ENCODE peak calls at places on chromosomes 7 and 10, in seven cellular contexts. U is breast epithelium, W is body of pancreas, S is Peyer's patch, F is PC-3, H is A549, C is heart right ventricle. D is an unnamed sample.

GRCh38 chr7:4265676-4266075 is 416.4 kb upstream of the FOXK1 start:
- DNase-seq in F (no peak), W (no peak), S (peak; percentile 19), C (no peak), U (no peak), H (no peak), D (no peak)

GRCh38 chr10:72164617-72165016 is 51.2 kb upstream of the ANAPC16 start:
- DNase-seq in W (no peak), F (no peak), S (no peak), H (no peak), C (no peak), U (no peak), D (no peak)

GRCh38 chr7:153193144-153193595 is 433.6 kb downstream of the ACTR3B start:
- DNase-seq in C (no peak), S (no peak), F (peak; percentile 27), H (peak; percentile 33), W (peak; percentile 20), U (no peak), D (peak; percentile 27)

GRCh38 chr10:23696476-23696875 is 257.6 kb downstream of the OTUD1 start:
- DNase-seq in C (no peak), H (no peak), W (no peak), U (no peak), F (peak; percentile 39), S (no peak), D (no peak)

GRCh38 chr7:53229202-53229601 is 193.8 kb downstream of the POM121L12 start:
- DNase-seq in F (no peak), H (no peak), S (no peak), W (no peak), C (no peak), U (no peak), D (no peak)

GRCh38 chr10:126350216-126350992 is 37.9 kb downstream of the ADAM12 start:
- DNase-seq in C (no peak), F (peak; percentile 92), U (no peak), W (no peak), S (no peak), H (peak; percentile 55), D (peak; percentile 74)

GRCh38 chr7:123218866-123219265 is 19.1 kb upstream of the SLC13A1 start:
- DNase-seq in U (no peak), C (no peak), H (no peak), S (no peak), F (no peak), W (no peak), D (no peak)

GRCh38 chr7:21497072-21497471 is 45.8 kb upstream of the DNAH11 start:
- DNase-seq in C (no peak), U (no peak), H (no peak), F (no peak), S (no peak), W (peak; percentile 40), D (peak; percentile 46)

GRCh38 chr7:133739817-133740216 is 387.3 kb upstream of the LRGUK start:
- DNase-seq in U (no peak), C (no peak), S (no peak), W (no peak), F (no peak), H (no peak), D (no peak)

DNA sequence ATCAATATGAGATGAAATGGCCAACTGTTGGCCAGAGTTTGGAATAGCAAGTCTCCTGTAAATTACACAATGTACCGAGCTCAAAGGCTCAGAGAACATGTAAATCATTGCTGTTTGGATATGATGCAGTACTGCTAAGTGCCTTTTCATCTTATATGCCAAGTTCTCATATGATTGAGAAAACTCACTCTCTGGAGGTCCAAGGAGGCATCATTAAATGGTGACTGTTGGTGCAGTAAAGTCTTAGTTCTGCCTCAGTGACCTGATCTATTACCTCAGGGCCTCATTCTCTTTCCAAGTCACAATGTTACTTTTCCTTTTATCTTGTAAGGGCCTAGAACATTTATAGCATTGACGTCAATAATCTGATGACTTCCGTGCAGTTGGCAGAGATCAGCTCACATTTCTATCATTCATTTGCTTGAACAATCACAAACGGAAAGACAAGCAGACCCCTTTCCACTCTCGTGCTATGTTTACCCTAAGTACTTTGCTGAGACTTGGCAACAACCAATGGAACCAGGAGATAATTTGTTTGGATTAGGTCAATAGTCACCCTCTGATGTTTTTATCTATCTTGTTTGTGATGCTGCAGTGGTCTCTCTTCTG is 32.6 kb upstream of the PDK4 start:
- DNase-seq in H (peak; percentile 95), W (no peak), F (no peak), C (peak; percentile 30), U (no peak), S (no peak), D (peak; percentile 50)
- H3K27ac ChIP-seq in H (peak overlapping the region; percentile 78), W (peak overlapping the region; percentile 78), F (no peak overlapping the region), C (peak overlapping the region; percentile 81), U (no peak overlapping the region), S (peak overlapping the region; percentile 72), D (no peak overlapping the region)

DNA sequence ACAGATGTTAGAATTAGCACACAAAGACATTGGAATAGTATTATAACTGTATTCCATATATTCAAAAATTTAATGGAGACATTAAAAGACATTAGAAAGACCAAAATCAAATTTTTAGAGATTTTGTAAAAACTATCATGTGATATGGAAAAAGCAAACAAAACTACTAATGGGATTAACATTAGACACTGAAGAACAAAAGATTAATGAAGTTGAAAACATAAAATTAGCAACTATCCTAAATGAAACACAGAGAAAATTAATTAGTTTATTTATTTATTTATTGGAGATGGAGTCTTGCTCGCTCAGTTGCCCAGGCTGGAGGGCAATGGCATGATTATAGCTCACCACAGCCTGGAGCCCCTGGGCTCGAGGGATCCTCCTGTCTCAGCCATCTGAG is 158.8 kb downstream of the DOCK4 start:
- DNase-seq in F (no peak), S (no peak), U (no peak), H (no peak), C (no peak), W (no peak), D (no peak)
- H3K27ac ChIP-seq in F (no peak overlapping the region), S (no peak overlapping the region), U (no peak overlapping the region), H (no peak overlapping the region), C (no peak overlapping the region), W (no peak overlapping the region), D (no peak overlapping the region)

GRCh38 chr10:7189909-7190308 is 220.9 kb downstream of the SFMBT2 start:
- DNase-seq in F (no peak), H (no peak), W (no peak), U (no peak), S (no peak), C (no peak), D (no peak)
- H3K27ac ChIP-seq in F (no peak overlapping the region), H (no peak overlapping the region), W (no peak overlapping the region), U (no peak overlapping the region), S (no peak overlapping the region), C (no peak overlapping the region), D (no peak overlapping the region)

DNA sequence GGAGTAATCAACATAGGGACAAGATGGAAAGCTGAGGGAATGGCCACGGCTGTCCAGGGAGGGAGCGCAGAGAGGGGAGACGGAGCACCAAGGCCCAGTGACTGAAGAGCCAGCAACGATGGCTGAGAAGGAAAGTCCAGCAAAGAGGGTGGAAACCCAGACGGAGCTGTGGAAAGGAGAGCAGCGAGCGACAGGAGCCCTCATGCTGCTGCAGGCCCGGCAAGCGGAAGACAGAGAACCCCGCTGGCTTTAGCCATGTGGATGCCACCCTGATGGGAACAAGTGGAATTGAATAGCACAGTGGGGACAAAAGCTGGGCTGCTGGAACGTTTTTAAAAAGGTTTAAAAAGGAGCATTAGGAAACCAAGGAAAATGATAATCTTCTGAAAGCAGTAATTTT is 82.9 kb upstream of the DDC start:
- DNase-seq in H (no peak), S (no peak), W (no peak), F (no peak), C (no peak), U (no peak), D (no peak)
- H3K27ac ChIP-seq in H (no peak overlapping the region), S (no peak overlapping the region), W (no peak overlapping the region), F (no peak overlapping the region), C (no peak overlapping the region), U (no peak overlapping the region), D (no peak overlapping the region)

DNA sequence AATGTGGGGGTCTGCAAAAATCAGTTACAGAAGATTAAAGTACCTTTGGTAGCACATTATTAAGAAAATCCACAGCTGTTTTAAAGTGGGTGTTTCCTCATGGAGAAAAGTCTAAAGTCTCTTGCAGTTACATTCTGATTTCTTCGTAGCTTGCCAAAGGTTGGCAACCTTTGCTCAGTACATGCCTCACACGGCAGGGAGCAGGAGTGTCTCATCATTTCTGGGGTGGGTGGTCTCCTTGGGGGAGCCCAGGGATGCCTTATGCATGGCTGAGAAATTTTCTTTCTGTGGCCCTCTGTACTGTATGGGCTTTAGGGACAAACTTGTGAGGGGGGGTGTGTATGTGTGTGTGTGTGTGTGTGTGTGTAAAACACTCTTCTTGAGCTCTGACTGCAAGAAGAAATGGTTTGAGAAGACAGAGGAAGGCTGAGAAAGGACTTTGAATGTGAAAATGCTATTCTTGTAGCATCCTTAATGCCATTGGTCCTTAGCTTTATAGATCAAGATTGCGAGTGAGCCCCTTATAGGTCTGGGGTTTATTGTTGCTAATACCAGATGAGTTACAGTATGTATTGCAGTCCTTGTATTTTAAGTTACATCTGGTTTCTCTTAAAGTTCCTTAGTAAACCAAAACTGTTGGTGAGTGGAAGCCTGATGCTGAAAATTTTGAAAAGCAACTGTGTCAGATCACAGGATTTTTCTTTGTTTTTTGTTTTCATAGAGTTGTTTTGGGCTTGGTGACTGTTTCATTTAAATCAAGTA is 241.9 kb downstream of the BICC1 start:
- DNase-seq in C (no peak), H (no peak), U (no peak), W (no peak), F (no peak), S (no peak), D (no peak)
- H3K27ac ChIP-seq in C (peak overlapping the region; percentile 56), H (peak overlapping the region; percentile 85), U (peak overlapping the region; percentile 77), W (no peak overlapping the region), F (no peak overlapping the region), S (no peak overlapping the region), D (no peak overlapping the region)

DNA sequence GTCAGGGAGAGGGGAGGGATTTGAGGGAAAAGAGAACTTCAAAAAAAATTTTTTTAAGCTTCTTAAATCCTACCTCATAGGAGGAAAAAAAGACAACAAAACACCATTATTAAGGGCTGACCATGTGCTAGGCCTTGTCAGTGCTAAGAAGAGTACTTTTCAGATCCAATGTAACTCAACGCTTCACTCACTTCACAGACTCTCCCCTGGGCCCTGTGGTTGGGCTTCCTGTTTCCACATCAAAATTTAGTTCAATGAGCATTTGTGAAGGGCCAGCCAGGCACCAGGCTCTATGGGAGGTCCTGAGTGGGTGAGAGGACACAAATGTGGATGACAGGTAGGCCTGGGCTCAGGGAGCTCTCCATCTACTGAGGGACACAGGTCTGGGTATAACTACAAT is 249.8 kb downstream of the PTEN start:
- DNase-seq in S (peak; percentile 76), H (no peak), F (no peak), W (no peak), C (peak; percentile 33), U (no peak), D (no peak)
- H3K27ac ChIP-seq in S (no peak overlapping the region), H (no peak overlapping the region), F (no peak overlapping the region), W (no peak overlapping the region), C (no peak overlapping the region), U (no peak overlapping the region), D (no peak overlapping the region)

D was measured in cardiac muscle cell.